ENCODE peak calls at places on chromosomes 13 and 19, in nine cellular contexts. N is sigmoid colon, G is stomach, S is suprapubic skin, P is SK-N-SH, D is A549, W is ovary, M is tibial nerve, A is transverse colon. I is an unnamed sample.
A peak's percentile ranks its signal among the peaks of the same experiment; 100 is the strongest.

GRCh38 chr13:68719815-68720214 is 1387.8 kb upstream of the ATXN8OS start:
- DNase-seq in W (no peak), N (no peak), D (no peak), A (no peak), P (no peak), S (no peak), M (no peak), G (no peak), I (no peak)

GRCh38 chr19:30202060-30202600 is 170.1 kb upstream of the ZNF536 start:
- DNase-seq in P (no peak), W (no peak), M (no peak), N (no peak), A (no peak), G (no peak), D (no peak), S (no peak), I (peak; percentile 90)

GRCh38 chr13:43170497-43170896 is 147.1 kb downstream of the DNAJC15 start:
- DNase-seq in W (no peak), N (no peak), S (no peak), M (no peak), A (no peak), G (no peak), D (no peak), P (no peak), I (peak; percentile 17)

GRCh38 chr13:21663197-21663596 is 7.7 kb upstream of the FGF9 start:
- DNase-seq in D (no peak), N (no peak), W (no peak), A (peak; percentile 20), M (no peak), P (no peak), S (no peak), G (no peak), I (no peak)

GRCh38 chr19:47231215-47232054 is 436 bp upstream of the BBC3 start:
- DNase-seq in D (peak; percentile 90), N (peak; percentile 95), A (peak; percentile 94), G (peak; percentile 93), W (peak; percentile 91), P (peak; percentile 94), S (peak; percentile 94), M (peak; percentile 76), I (peak; percentile 93)

GRCh38 chr13:99276706-99277105 is 18.5 kb upstream of the GPR18 start:
- DNase-seq in D (no peak), W (no peak), S (no peak), N (no peak), A (no peak), G (no peak), M (no peak), P (no peak), I (no peak)

GRCh38 chr19:46674416-46675178 is 13.6 kb upstream of the DACT3 start:
- DNase-seq in M (no peak), S (no peak), G (no peak), W (peak; percentile 36), D (peak; percentile 61), P (peak; percentile 79), A (no peak), N (no peak), I (no peak)

GRCh38 chr13:35512271-35512920 is 35.9 kb upstream of the MAB21L1 start:
- DNase-seq in G (no peak), A (no peak), W (peak; percentile 38), M (peak; percentile 42), P (no peak), D (no peak), S (no peak), N (peak; percentile 68), I (no peak)

GRCh38 chr19:2337329-2337707 is 8.8 kb downstream of the SPPL2B start:
- DNase-seq in G (no peak), N (no peak), A (no peak), D (no peak), S (no peak), W (peak; percentile 60), M (peak; percentile 35), P (peak; percentile 69), I (no peak)

GRCh38 chr19:5452594-5453565 is 2.3 kb upstream of the ZNRF4 start:
- DNase-seq in N (no peak), S (no peak), W (no peak), A (no peak), D (peak; percentile 66), G (no peak), P (peak; percentile 61), M (no peak), I (no peak)

GRCh38 chr13:26037302-26037701 is 14.5 kb downstream of the SHISA2 start:
- DNase-seq in M (no peak), P (no peak), D (peak; percentile 19), S (no peak), N (no peak), G (no peak), W (no peak), A (no peak), I (no peak)

GRCh38 chr13:64992314-64992713 is 2237.8 kb downstream of the PCDH9 start:
- DNase-seq in M (no peak), W (no peak), G (no peak), P (no peak), D (no peak), N (no peak), S (no peak), A (no peak), I (no peak)

GRCh38 chr13:44311011-44311481 is 62.6 kb upstream of the SERP2 start:
- DNase-seq in M (no peak), W (no peak), D (peak; percentile 68), G (peak; percentile 70), N (peak; percentile 85), P (no peak), A (no peak), S (no peak), I (no peak)

GRCh38 chr19:55447421-55448174 is 4.5 kb upstream of the SHISA7 start:
- DNase-seq in M (no peak), P (peak; percentile 78), A (no peak), S (no peak), W (no peak), G (no peak), N (no peak), D (peak; percentile 90), I (no peak)

GRCh38 chr19:15252398-15253018 is 20.3 kb upstream of the EPHX3 start:
- DNase-seq in N (no peak), D (peak; percentile 33), P (no peak), G (no peak), S (no peak), M (no peak), A (no peak), W (no peak), I (no peak)

GRCh38 chr13:112614835-112615234 is 26.9 kb upstream of the TUBGCP3 start:
- DNase-seq in W (no peak), G (no peak), M (no peak), P (no peak), S (no peak), A (no peak), N (no peak), D (no peak), I (peak; percentile 55)
- TF ChIP-seq EP300 in W (no peak), G (no peak), M (no peak), P (no peak), S (no peak), A (no peak), N (no peak), D (no peak), I (no peak)

DNA sequence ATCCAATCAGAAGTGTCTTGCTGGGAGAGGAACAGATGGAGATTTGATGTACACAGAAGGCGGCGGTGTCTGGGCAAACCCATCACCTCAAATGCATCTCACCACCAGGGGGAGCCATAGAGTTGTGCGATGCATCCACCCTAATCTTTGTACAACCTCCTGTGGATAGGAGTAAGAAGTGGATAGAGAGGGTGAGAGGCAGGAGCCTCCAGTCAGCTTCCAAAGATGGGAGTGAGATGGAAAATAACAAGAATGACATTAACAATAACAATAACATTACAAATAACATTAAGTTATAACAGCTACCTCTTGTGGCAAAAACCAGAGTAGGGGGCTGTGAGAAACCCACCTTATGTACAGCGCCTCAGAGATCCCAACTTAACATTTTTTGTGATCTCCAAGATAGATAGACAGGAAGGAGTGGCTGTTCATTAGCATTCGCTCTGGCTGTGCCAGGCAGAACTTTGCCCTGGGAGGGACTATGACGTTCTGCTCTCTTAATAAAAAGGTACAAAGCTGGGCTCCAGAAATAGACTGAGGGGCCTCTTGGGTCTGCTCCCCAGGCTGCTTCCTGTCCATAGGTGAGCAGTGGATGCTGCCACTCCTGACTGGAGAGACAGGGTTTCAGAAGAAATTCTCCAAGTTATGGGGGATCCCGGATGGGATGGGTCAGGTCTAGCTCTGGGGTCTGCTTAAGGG is 5.2 kb upstream of the CEACAM18 start:
- DNase-seq in A (peak; percentile 78), G (peak; percentile 86), M (peak; percentile 93), S (peak; percentile 81), N (peak; percentile 79), D (peak; percentile 72), P (peak; percentile 69), W (peak; percentile 53), I (peak; percentile 95)
- H3K4me1 ChIP-seq in A (no peaks in the 10 kb centered on the region), G (no peaks in the 10 kb centered on the region), M (no peaks in the 10 kb centered on the region), S (no peaks in the 10 kb centered on the region), N (no peaks in the 10 kb centered on the region), D (peaks cover 13% of the 10 kb centered on the region), P (no peaks in the 10 kb centered on the region), W (no peaks in the 10 kb centered on the region), I (no peaks in the 10 kb centered on the region)

GRCh38 chr13:112672651-112673284 is 17.1 kb upstream of the ATP11A start:
- DNase-seq in D (no peak), S (no peak), P (no peak), M (no peak), N (no peak), G (no peak), A (no peak), W (no peak), I (no peak)

GRCh38 chr13:112670864-112671263 is 19.0 kb upstream of the ATP11A start:
- DNase-seq in W (no peak), P (no peak), N (peak; percentile 45), G (no peak), A (no peak), D (no peak), M (no peak), S (peak; percentile 53), I (no peak)

GRCh38 chr13:112668924-112669323 is 20.9 kb upstream of the ATP11A start:
- DNase-seq in G (peak; percentile 21), N (peak; percentile 49), D (no peak), S (no peak), W (no peak), A (no peak), M (no peak), P (no peak), I (no peak)

GRCh38 chr13:112671359-112671758 is 18.5 kb upstream of the ATP11A start:
- DNase-seq in P (no peak), G (no peak), M (no peak), N (peak; percentile 24), W (no peak), A (no peak), D (no peak), S (peak; percentile 55), I (no peak)

GRCh38 chr13:112670118-112670517 is 19.7 kb upstream of the ATP11A start:
- DNase-seq in W (no peak), S (no peak), A (no peak), N (peak; percentile 48), M (no peak), P (no peak), G (peak; percentile 22), D (no peak), I (no peak)
- TF ChIP-seq EP300 in W (no peak), S (no peak), A (no peak), N (no peak), M (no peak), P (no peak), G (no peak), D (no peak), I (no peak)

GRCh38 chr19:19103167-19103566 is 35.1 kb downstream of the TMEM161A start:
- DNase-seq in A (no peak), M (no peak), D (no peak), N (no peak), S (no peak), W (no peak), G (no peak), P (no peak), I (no peak)
- H3K4me1 ChIP-seq in A (peaks cover 7% of the 10 kb centered on the region), M (no peaks in the 10 kb centered on the region), D (peaks cover 11% of the 10 kb centered on the region), N (peaks cover 4% of the 10 kb centered on the region), S (peaks cover 12% of the 10 kb centered on the region), W (peaks cover 7% of the 10 kb centered on the region), G (peaks cover 8% of the 10 kb centered on the region), P (no peaks in the 10 kb centered on the region), I (no peaks in the 10 kb centered on the region)